ENCODE peak calls at places on chromosomes 16 and 17, in four cellular contexts. H is heart right ventricle, T is AG10803, X is GM13977. M is an unnamed sample.

GRCh38 chr16:77131398-77131797 is 59.6 kb upstream of the MON1B start:
- DNase-seq in H (no peak), T (no peak), X (no peak), M (no peak)

GRCh38 chr17:82603981-82604448 is 44.2 kb downstream of the WDR45B start:
- DNase-seq in H (no peak), T (no peak), X (peak), M (peak)

GRCh38 chr16:70418274-70418992 is 20.5 kb downstream of the ST3GAL2 start:
- DNase-seq in H (no peak), T (no peak), X (no peak), M (no peak)

GRCh38 chr17:6041261-6041660 is 28.9 kb upstream of the WSCD1 start:
- DNase-seq in H (no peak), T (no peak), X (no peak), M (no peak)

GRCh38 chr16:49183911-49184310 is 97.7 kb downstream of the CBLN1 start:
- DNase-seq in H (no peak), T (no peak), X (no peak), M (no peak)

GRCh38 chr17:9801505-9801904 is 10.1 kb upstream of the DHRS7C start:
- DNase-seq in H (no peak), T (no peak), X (no peak), M (no peak)

GRCh38 chr17:4901648-4902344 is 1.1 kb downstream of the CHRNE start:
- DNase-seq in H (peak), T (no peak), X (no peak), M (peak)

GRCh38 chr17:73017653-73018052 is 74.8 kb downstream of the SLC39A11 start:
- DNase-seq in H (no peak), T (peak), X (no peak), M (no peak)

GRCh38 chr16:85392756-85393673 is 220.1 kb upstream of the GSE1 start:
- DNase-seq in H (peak), T (no peak), X (no peak), M (peak)

GRCh38 chr16:88570691-88571092 is 489 bp downstream of the ZC3H18 start:
- DNase-seq in H (peak), T (no peak), X (no peak), M (no peak)

GRCh38 chr17:50640701-50641338 is 6.1 kb downstream of the ABCC3 start:
- DNase-seq in H (no peak), T (no peak), X (no peak), M (peak)

GRCh38 chr17:50972579-50972978 is 106.4 kb upstream of the TOB1 start:
- DNase-seq in H (no peak), T (no peak), X (no peak), M (no peak)

GRCh38 chr16:637081-638018 is 1.2 kb upstream of the METTL26 start:
- DNase-seq in H (peak), T (peak), X (peak), M (peak)

GRCh38 chr17:34672176-34672785 is 92.9 kb downstream of the TMEM132E start:
- DNase-seq in H (no peak), T (no peak), X (no peak), M (no peak)

GRCh38 chr17:34671191-34671590 is 91.8 kb downstream of the TMEM132E start:
- DNase-seq in H (no peak), T (no peak), X (no peak), M (no peak)

GRCh38 chr17:34668206-34668605 is 88.8 kb downstream of the TMEM132E start:
- DNase-seq in H (no peak), T (no peak), X (no peak), M (no peak)

GRCh38 chr17:34669511-34669910 is 90.1 kb downstream of the TMEM132E start:
- DNase-seq in H (no peak), T (no peak), X (no peak), M (no peak)

GRCh38 chr17:34670618-34671017 is 91.2 kb downstream of the TMEM132E start:
- DNase-seq in H (no peak), T (no peak), X (no peak), M (no peak)
- TF ChIP-seq CTCF in H (no peak), T (no peak), X (no peak), M (no peak)

DNA sequence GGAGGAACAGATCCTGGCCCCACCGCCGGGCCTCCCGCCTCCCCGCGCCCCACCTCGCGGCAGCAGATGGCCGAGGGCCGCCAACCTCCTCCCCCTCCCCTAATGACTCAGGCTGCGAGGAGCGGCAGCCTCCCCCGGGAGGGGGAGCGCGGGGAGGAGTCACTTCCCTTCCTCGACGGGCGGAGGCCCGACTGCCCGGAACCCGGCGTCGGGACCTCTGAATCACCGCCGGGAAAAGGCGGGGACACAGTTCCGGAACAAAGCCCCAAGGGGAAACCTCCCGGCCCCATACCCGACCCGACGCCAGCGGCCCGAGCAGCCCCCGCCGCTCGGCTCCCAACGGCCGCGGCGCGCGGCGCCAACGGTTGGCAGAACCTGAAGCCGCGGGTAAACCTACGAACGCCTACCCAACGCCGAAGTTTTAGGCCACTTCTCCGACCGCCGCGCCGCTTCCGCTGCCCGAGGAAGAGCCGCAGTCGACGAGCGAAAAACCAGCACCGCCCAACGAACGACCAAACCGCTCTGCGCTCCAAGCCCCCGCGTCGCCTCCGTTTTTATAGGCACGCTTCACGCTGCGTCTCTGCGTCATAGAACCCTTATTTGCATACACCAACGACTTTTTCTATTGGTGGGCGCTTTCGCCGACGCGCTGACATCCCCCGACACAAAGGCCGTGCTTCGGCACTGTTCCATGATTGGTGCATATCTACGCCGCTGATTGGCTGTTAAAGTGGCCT is 5.2 kb upstream of the UNK start:
- DNase-seq in H (peak), T (peak), X (peak), M (peak)
- TF ChIP-seq CTCF in H (no peak), T (no peak), X (no peak), M (no peak)

GRCh38 chr17:80890551-80890930 is 101.1 kb upstream of the CHMP6 start:
- DNase-seq in H (no peak), T (no peak), X (no peak), M (no peak)
- TF ChIP-seq CTCF in H (no peak), T (no peak), X (no peak), M (no peak)

GRCh38 chr16:86864586-86864985 is 286.2 kb downstream of the FOXL1 start:
- DNase-seq in H (no peak), T (no peak), X (no peak), M (no peak)
- TF ChIP-seq CTCF in H (no peak), T (no peak), X (no peak), M (no peak)

DNA sequence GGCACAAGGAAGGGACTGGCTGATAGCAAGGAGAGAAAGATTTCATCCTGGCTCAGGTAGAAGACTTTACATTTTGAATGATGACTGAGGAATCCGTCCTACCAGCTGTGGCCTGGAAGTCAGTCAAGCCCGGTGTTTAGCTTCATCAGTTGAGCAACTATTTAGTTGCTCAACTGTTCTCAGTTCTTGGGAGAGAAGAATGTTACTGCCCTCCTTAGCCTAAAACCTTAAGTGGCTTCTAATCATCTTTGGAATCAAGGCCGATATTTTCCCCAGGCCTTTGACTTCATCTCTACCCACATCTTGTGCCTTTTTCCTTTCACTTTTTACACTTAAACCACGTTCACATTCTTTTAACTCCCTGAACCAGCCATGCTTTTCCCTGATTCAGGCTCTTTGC is 17.3 kb upstream of the RBL2 start:
- DNase-seq in H (no peak), T (peak), X (no peak), M (no peak)
- TF ChIP-seq CTCF in H (no peak), T (no peak), X (no peak), M (no peak)

DNA sequence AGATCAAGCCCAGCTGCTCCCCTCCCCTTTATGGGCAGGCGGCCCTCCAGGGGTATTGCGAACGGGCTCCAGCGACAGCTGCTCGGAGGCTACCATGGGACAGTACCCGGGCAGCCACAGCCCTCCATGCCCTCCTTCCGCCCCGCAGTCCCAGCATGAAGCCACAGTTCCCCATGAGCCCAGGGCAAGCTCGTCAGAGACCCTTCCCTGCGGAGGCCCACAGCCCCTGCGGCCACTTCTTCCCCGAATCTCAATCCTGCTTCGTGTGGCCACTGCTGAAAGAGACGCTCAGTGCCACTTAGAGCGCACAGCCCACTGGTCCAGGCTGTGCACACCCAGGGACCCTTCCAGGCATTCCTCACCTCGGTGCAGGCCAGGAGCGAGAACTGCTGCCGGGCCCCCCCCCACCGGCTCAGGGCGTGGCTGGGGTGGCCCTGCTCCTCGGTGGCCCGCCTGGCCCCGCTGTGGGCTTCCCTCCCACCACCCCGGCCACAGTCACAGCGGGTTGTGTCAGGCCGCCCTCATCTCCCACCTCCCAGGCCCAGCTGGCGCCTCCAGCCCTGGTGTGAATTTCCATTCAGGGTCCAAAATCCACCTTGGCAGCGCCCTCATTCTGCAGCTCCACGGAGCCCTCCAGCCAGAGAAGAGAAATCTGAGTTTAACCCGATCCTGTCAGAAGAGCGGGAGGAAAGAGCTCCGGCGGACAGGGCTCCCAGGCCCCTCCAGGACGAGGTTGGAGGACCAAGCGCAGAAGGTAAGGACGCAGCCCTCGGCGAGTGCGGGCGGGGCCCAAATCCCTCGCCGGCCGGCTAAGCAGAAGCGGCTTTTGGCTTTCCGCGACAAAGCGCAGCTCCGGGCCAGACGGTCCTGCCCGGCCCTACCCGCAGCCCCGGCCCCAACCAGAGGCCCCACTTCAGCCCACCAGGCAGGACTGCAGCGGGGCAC is 12.1 kb downstream of the TBC1D16 start:
- DNase-seq in H (peak), T (peak), X (no peak), M (no peak)
- TF ChIP-seq CTCF in H (no peak), T (no peak), X (no peak), M (no peak)

GRCh38 chr17:1592751-1593629 is 30.4 kb upstream of the PITPNA start:
- DNase-seq in H (no peak), T (no peak), X (peak), M (no peak)

GRCh38 chr17:1593630-1593931 is 31.0 kb upstream of the PITPNA start:
- DNase-seq in H (no peak), T (no peak), X (no peak), M (no peak)

GRCh38 chr17:1590031-1590746 is 27.6 kb upstream of the PITPNA start:
- DNase-seq in H (peak), T (peak), X (peak), M (peak)

GRCh38 chr17:1590747-1591473 is 28.3 kb upstream of the PITPNA start:
- DNase-seq in H (no peak), T (no peak), X (no peak), M (no peak)

DNA sequence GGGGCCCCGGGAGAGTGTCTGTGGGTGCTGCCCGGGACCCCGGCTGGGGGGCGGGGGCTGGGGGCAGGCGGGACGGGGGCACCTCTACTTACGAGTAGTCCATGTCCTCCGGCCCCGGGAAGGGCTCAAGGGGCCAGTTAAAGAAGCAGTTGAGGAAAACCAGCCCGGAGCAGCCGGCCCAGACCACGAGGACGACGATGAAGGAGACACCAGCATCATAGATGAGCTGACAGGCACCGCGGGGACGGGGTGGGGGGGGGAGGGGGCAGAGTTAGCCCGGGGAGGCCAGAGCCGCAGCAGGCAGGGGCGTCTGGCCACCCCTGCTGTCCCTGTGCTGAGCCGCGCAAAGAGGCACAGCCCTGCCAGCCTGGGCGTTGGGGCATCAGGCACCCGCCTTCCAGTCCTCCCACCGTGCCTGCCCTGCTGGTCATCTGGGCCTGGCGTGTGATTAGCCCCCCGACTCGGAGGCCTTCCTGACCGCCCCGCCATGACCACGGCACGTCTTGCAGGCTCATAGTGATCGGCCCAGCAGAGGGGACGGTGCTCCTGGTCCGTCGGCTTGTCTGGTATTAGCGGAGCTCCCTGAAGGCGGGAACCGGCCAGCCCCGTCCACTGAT is 29.0 kb upstream of the PITPNA start:
- DNase-seq in H (no peak), T (no peak), X (no peak), M (no peak)
- TF ChIP-seq CTCF in H (no peak), T (no peak), X (no peak), M (no peak)

M was measured in left lung.